ENCODE peak calls at places on chromosomes 12 and 14, in six cellular contexts. T, X, A, U, S and C are unnamed samples.

GRCh38 chr14:78836777-78837176 is 666.6 kb downstream of the NRXN3 start:
- DNase-seq in T (peak), X (peak), A (no peak), U (peak), S (peak), C (peak)

GRCh38 chr12:27003421-27004311 is 10.5 kb downstream of the TM7SF3 start:
- DNase-seq in T (no peak), X (no peak), A (no peak), U (no peak), S (no peak), C (no peak)

GRCh38 chr14:87199371-87199770 is 793.6 kb downstream of the GALC start:
- DNase-seq in T (no peak), X (no peak), A (no peak), U (no peak), S (no peak), C (no peak)

GRCh38 chr12:58176296-58176869 is 235.0 kb downstream of the ATP23 start:
- DNase-seq in T (no peak), X (no peak), A (no peak), U (no peak), S (peak), C (no peak)

GRCh38 chr12:65948320-65949008 is 124.2 kb downstream of the HMGA2 start:
- DNase-seq in T (peak), X (peak), A (peak), U (no peak), S (no peak), C (no peak)

GRCh38 chr14:45252356-45253069 is 489 bp downstream of the MIS18BP1 start:
- DNase-seq in T (no peak), X (no peak), A (no peak), U (peak), S (no peak), C (no peak)

GRCh38 chr14:29521526-29522137 is 406.0 kb downstream of the PRKD1 start:
- DNase-seq in T (peak), X (no peak), A (no peak), U (no peak), S (peak), C (peak)

GRCh38 chr12:79373896-79374499 is 316.8 kb downstream of the PAWR start:
- DNase-seq in T (peak), X (no peak), A (no peak), U (peak), S (peak), C (no peak)

GRCh38 chr12:51887476-51888315 is at the start of gene ANKRD33:
- DNase-seq in T (no peak), X (peak), A (no peak), U (no peak), S (no peak), C (no peak)

GRCh38 chr14:21063479-21063878 is 5.9 kb downstream of the RNASE8 start:
- DNase-seq in T (no peak), X (no peak), A (no peak), U (no peak), S (no peak), C (no peak)

GRCh38 chr14:25239170-25239569 is 189.2 kb upstream of the STXBP6 start:
- DNase-seq in T (no peak), X (no peak), A (no peak), U (no peak), S (no peak), C (no peak)

GRCh38 chr14:32692441-32692840 is 246.2 kb upstream of the NPAS3 start:
- DNase-seq in T (no peak), X (no peak), A (no peak), U (no peak), S (no peak), C (no peak)

GRCh38 chr12:113465808-113466769 is 5.6 kb downstream of the LHX5 start:
- DNase-seq in T (peak), X (no peak), A (no peak), U (no peak), S (no peak), C (no peak)

GRCh38 chr12:121575952-121576615 is 4.7 kb downstream of the KDM2B start:
- DNase-seq in T (no peak), X (no peak), A (no peak), U (no peak), S (no peak), C (no peak)

GRCh38 chr12:113142173-113142885 is 6.8 kb upstream of the RASAL1 start:
- DNase-seq in T (peak), X (no peak), A (no peak), U (no peak), S (no peak), C (no peak)

GRCh38 chr14:94598816-94599655 is 13.2 kb upstream of the SERPINA3 start:
- DNase-seq in T (peak), X (peak), A (peak), U (no peak), S (no peak), C (no peak)

GRCh38 chr14:28001002-28001401 is 765.6 kb upstream of the FOXG1 start:
- DNase-seq in T (no peak), X (no peak), A (no peak), U (no peak), S (no peak), C (no peak)

GRCh38 chr14:59159169-59159568 is 29.3 kb upstream of the DAAM1 start:
- DNase-seq in T (no peak), X (no peak), A (no peak), U (no peak), S (no peak), C (peak)